ENCODE peak calls at places on chromosome 2, in ten cellular contexts. One of them, this sample, is unnamed.

GRCh38 chr2:44314354-44314753 is 39.1 kb downstream of the SLC3A1 start:
- DNase-seq in aorta: no peak
- DNase-seq in transverse colon: no peak
- DNase-seq in SJCRH30: no peak
- DNase-seq in lower lobe of right lung: no peak
- DNase-seq in GM23338: no peak
- DNase-seq in right atrium auricular region: no peak
- DNase-seq in PC-9: no peak
- DNase-seq in DND-41: no peak
- DNase-seq in breast epithelium: no peak
- DNase-seq in this sample: no peak

GRCh38 chr2:215604631-215605030 is 168.8 kb upstream of the FN1 start:
- DNase-seq in aorta: no peak
- DNase-seq in transverse colon: no peak
- DNase-seq in SJCRH30: no peak
- DNase-seq in lower lobe of right lung: no peak
- DNase-seq in GM23338: no peak
- DNase-seq in right atrium auricular region: no peak
- DNase-seq in PC-9: no peak
- DNase-seq in DND-41: no peak
- DNase-seq in breast epithelium: no peak
- DNase-seq in this sample: no peak

GRCh38 chr2:122960727-122961641 is 1064.1 kb upstream of the CNTNAP5 start:
- DNase-seq in aorta: no peak
- DNase-seq in transverse colon: no peak
- DNase-seq in SJCRH30: peak; percentile 44
- DNase-seq in lower lobe of right lung: no peak
- DNase-seq in GM23338: no peak
- DNase-seq in right atrium auricular region: no peak
- DNase-seq in PC-9: peak; percentile 70
- DNase-seq in DND-41: no peak
- DNase-seq in breast epithelium: no peak
- DNase-seq in this sample: no peak

GRCh38 chr2:23600336-23600735 is 215.4 kb downstream of the KLHL29 start:
- DNase-seq in aorta: no peak
- DNase-seq in transverse colon: no peak
- DNase-seq in SJCRH30: no peak
- DNase-seq in lower lobe of right lung: peak; percentile 14
- DNase-seq in GM23338: no peak
- DNase-seq in right atrium auricular region: no peak
- DNase-seq in PC-9: no peak
- DNase-seq in DND-41: no peak
- DNase-seq in breast epithelium: no peak
- DNase-seq in this sample: no peak

GRCh38 chr2:124267821-124268220 is 242.7 kb downstream of the CNTNAP5 start:
- DNase-seq in aorta: no peak
- DNase-seq in transverse colon: no peak
- DNase-seq in SJCRH30: no peak
- DNase-seq in lower lobe of right lung: no peak
- DNase-seq in GM23338: no peak
- DNase-seq in right atrium auricular region: no peak
- DNase-seq in PC-9: no peak
- DNase-seq in DND-41: no peak
- DNase-seq in breast epithelium: no peak
- DNase-seq in this sample: no peak

GRCh38 chr2:15243762-15244161 is 317.4 kb downstream of the NBAS start:
- DNase-seq in aorta: no peak
- DNase-seq in transverse colon: no peak
- DNase-seq in SJCRH30: peak; percentile 9
- DNase-seq in lower lobe of right lung: no peak
- DNase-seq in GM23338: no peak
- DNase-seq in right atrium auricular region: no peak
- DNase-seq in PC-9: no peak
- DNase-seq in DND-41: no peak
- DNase-seq in breast epithelium: no peak
- DNase-seq in this sample: no peak

GRCh38 chr2:168401048-168401556 is 55.0 kb upstream of the CERS6 start:
- DNase-seq in aorta: no peak
- DNase-seq in transverse colon: no peak
- DNase-seq in SJCRH30: no peak
- DNase-seq in lower lobe of right lung: no peak
- DNase-seq in GM23338: no peak
- DNase-seq in right atrium auricular region: no peak
- DNase-seq in PC-9: no peak
- DNase-seq in DND-41: no peak
- DNase-seq in breast epithelium: no peak
- DNase-seq in this sample: no peak

GRCh38 chr2:60439219-60439974 is 114.1 kb downstream of the BCL11A start:
- DNase-seq in aorta: peak; percentile 77
- DNase-seq in transverse colon: peak; percentile 62
- DNase-seq in SJCRH30: no peak
- DNase-seq in lower lobe of right lung: peak; percentile 70
- DNase-seq in GM23338: peak; percentile 70
- DNase-seq in right atrium auricular region: no peak
- DNase-seq in PC-9: no peak
- DNase-seq in DND-41: no peak
- DNase-seq in breast epithelium: no peak
- DNase-seq in this sample: no peak

GRCh38 chr2:79966882-79967281 is 337.7 kb downstream of the LRRTM1 start:
- DNase-seq in aorta: no peak
- DNase-seq in transverse colon: no peak
- DNase-seq in SJCRH30: no peak
- DNase-seq in lower lobe of right lung: no peak
- DNase-seq in GM23338: no peak
- DNase-seq in right atrium auricular region: no peak
- DNase-seq in PC-9: no peak
- DNase-seq in DND-41: no peak
- DNase-seq in breast epithelium: no peak
- DNase-seq in this sample: no peak

GRCh38 chr2:235133837-235134236 is 182.0 kb downstream of the SH3BP4 start:
- DNase-seq in aorta: no peak
- DNase-seq in transverse colon: no peak
- DNase-seq in SJCRH30: no peak
- DNase-seq in lower lobe of right lung: no peak
- DNase-seq in GM23338: no peak
- DNase-seq in right atrium auricular region: no peak
- DNase-seq in PC-9: no peak
- DNase-seq in DND-41: no peak
- DNase-seq in breast epithelium: no peak
- DNase-seq in this sample: no peak

GRCh38 chr2:156331572-156332451 is 709 bp downstream of the NR4A2 start:
- DNase-seq in aorta: peak; percentile 89
- DNase-seq in transverse colon: peak; percentile 74
- DNase-seq in SJCRH30: peak; percentile 31
- DNase-seq in lower lobe of right lung: peak; percentile 86
- DNase-seq in GM23338: peak; percentile 77
- DNase-seq in right atrium auricular region: peak; percentile 93
- DNase-seq in PC-9: peak; percentile 70
- DNase-seq in DND-41: peak; percentile 35
- DNase-seq in breast epithelium: peak; percentile 82
- DNase-seq in this sample: no peak

GRCh38 chr2:236971131-236971850 is 114.4 kb upstream of the COPS8 start:
- DNase-seq in aorta: no peak
- DNase-seq in transverse colon: no peak
- DNase-seq in SJCRH30: peak; percentile 42
- DNase-seq in lower lobe of right lung: peak; percentile 81
- DNase-seq in GM23338: no peak
- DNase-seq in right atrium auricular region: peak; percentile 70
- DNase-seq in PC-9: no peak
- DNase-seq in DND-41: no peak
- DNase-seq in breast epithelium: no peak
- DNase-seq in this sample: no peak

GRCh38 chr2:148999451-148999891 is 39.0 kb upstream of the LYPD6B start:
- DNase-seq in aorta: no peak
- DNase-seq in transverse colon: peak; percentile 49
- DNase-seq in SJCRH30: no peak
- DNase-seq in lower lobe of right lung: no peak
- DNase-seq in GM23338: peak; percentile 55
- DNase-seq in right atrium auricular region: no peak
- DNase-seq in PC-9: no peak
- DNase-seq in DND-41: no peak
- DNase-seq in breast epithelium: no peak
- DNase-seq in this sample: no peak

GRCh38 chr2:126880825-126881224 is 17.9 kb upstream of the TEX51 start:
- DNase-seq in aorta: no peak
- DNase-seq in transverse colon: no peak
- DNase-seq in SJCRH30: no peak
- DNase-seq in lower lobe of right lung: no peak
- DNase-seq in GM23338: no peak
- DNase-seq in right atrium auricular region: no peak
- DNase-seq in PC-9: no peak
- DNase-seq in DND-41: no peak
- DNase-seq in breast epithelium: no peak
- DNase-seq in this sample: no peak

GRCh38 chr2:182852090-182852489 is 14.3 kb downstream of the FRZB start:
- DNase-seq in aorta: no peak
- DNase-seq in transverse colon: no peak
- DNase-seq in SJCRH30: peak; percentile 57
- DNase-seq in lower lobe of right lung: no peak
- DNase-seq in GM23338: peak; percentile 13
- DNase-seq in right atrium auricular region: no peak
- DNase-seq in PC-9: peak; percentile 34
- DNase-seq in DND-41: no peak
- DNase-seq in breast epithelium: no peak
- DNase-seq in this sample: no peak
- H3K27ac ChIP-seq in aorta: peak overlapping the region; percentile 25
- H3K27ac ChIP-seq in transverse colon: no peak overlapping the region
- H3K27ac ChIP-seq in SJCRH30: no peak overlapping the region
- H3K27ac ChIP-seq in lower lobe of right lung: no peak overlapping the region
- H3K27ac ChIP-seq in GM23338: no peak overlapping the region
- H3K27ac ChIP-seq in right atrium auricular region: no peak overlapping the region
- H3K27ac ChIP-seq in PC-9: no peak overlapping the region
- H3K27ac ChIP-seq in DND-41: no peak overlapping the region
- H3K27ac ChIP-seq in breast epithelium: no peak overlapping the region
- H3K27ac ChIP-seq in this sample: no peak overlapping the region

GRCh38 chr2:217248312-217248935 is 388.6 kb upstream of the TNP1 start:
- DNase-seq in aorta: peak; percentile 80
- DNase-seq in transverse colon: peak; percentile 50
- DNase-seq in SJCRH30: peak; percentile 94
- DNase-seq in lower lobe of right lung: peak; percentile 59
- DNase-seq in GM23338: peak; percentile 14
- DNase-seq in right atrium auricular region: no peak
- DNase-seq in PC-9: no peak
- DNase-seq in DND-41: peak; percentile 32
- DNase-seq in breast epithelium: peak; percentile 63
- DNase-seq in this sample: no peak
- H3K4me3 ChIP-seq in aorta: no peak overlapping the region
- H3K4me3 ChIP-seq in transverse colon: no peak overlapping the region
- H3K4me3 ChIP-seq in SJCRH30: peak overlapping the region; percentile 35
- H3K4me3 ChIP-seq in lower lobe of right lung: no peak overlapping the region
- H3K4me3 ChIP-seq in GM23338: no peak overlapping the region
- H3K4me3 ChIP-seq in right atrium auricular region: no peak overlapping the region
- H3K4me3 ChIP-seq in PC-9: no peak overlapping the region
- H3K4me3 ChIP-seq in DND-41: no peak overlapping the region
- H3K4me3 ChIP-seq in breast epithelium: peak overlapping the region; percentile 55
- H3K4me3 ChIP-seq in this sample: no peak overlapping the region

DNA sequence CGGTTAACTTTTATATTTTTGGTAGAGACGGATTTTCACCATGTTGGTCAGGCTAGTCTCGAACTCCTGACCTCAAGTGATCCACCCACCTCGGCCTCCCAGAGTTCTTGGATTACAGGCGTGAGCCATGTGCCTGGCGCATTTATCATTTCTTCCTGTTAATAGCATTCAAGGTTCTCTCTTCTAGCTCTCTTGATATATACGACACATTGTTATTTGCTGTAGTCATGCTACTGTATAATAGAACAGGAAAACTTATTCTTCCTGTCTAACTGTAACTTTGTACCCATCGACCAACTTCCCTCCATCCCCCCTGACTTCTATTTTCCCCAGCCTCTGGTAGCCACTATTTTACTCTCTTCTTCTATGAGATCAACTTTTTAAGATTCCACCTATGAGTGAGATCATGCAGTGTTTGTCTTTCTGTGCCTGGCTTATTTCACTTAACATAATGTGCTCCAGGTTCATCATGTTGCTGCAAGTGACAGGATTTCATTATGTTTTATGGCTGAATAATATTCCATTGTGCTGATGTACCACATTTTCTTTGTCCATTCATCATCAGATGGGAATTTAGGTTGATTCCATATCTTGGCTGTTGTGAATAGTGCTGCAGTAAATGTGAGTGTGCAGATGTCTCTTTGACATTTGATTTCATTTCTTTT is 205.0 kb downstream of the PRKCE start:
- DNase-seq in aorta: no peak
- DNase-seq in transverse colon: no peak
- DNase-seq in SJCRH30: no peak
- DNase-seq in lower lobe of right lung: no peak
- DNase-seq in GM23338: no peak
- DNase-seq in right atrium auricular region: no peak
- DNase-seq in PC-9: no peak
- DNase-seq in DND-41: no peak
- DNase-seq in breast epithelium: no peak
- DNase-seq in this sample: no peak
- H3K27ac ChIP-seq in aorta: no peak overlapping the region
- H3K27ac ChIP-seq in transverse colon: peak overlapping the region; percentile 42
- H3K27ac ChIP-seq in SJCRH30: no peak overlapping the region
- H3K27ac ChIP-seq in lower lobe of right lung: no peak overlapping the region
- H3K27ac ChIP-seq in GM23338: no peak overlapping the region
- H3K27ac ChIP-seq in right atrium auricular region: no peak overlapping the region
- H3K27ac ChIP-seq in PC-9: no peak overlapping the region
- H3K27ac ChIP-seq in DND-41: peak overlapping the region; percentile 25
- H3K27ac ChIP-seq in breast epithelium: no peak overlapping the region
- H3K27ac ChIP-seq in this sample: no peak overlapping the region

GRCh38 chr2:6771539-6772365 is 94.0 kb downstream of the CMPK2 start:
- DNase-seq in aorta: no peak
- DNase-seq in transverse colon: no peak
- DNase-seq in SJCRH30: no peak
- DNase-seq in lower lobe of right lung: no peak
- DNase-seq in GM23338: peak; percentile 41
- DNase-seq in right atrium auricular region: no peak
- DNase-seq in PC-9: no peak
- DNase-seq in DND-41: no peak
- DNase-seq in breast epithelium: no peak
- DNase-seq in this sample: no peak

GRCh38 chr2:6773694-6774044 is 92.0 kb downstream of the CMPK2 start:
- DNase-seq in aorta: no peak
- DNase-seq in transverse colon: no peak
- DNase-seq in SJCRH30: no peak
- DNase-seq in lower lobe of right lung: no peak
- DNase-seq in GM23338: no peak
- DNase-seq in right atrium auricular region: no peak
- DNase-seq in PC-9: no peak
- DNase-seq in DND-41: no peak
- DNase-seq in breast epithelium: no peak
- DNase-seq in this sample: no peak

GRCh38 chr2:6772366-6772710 is 93.4 kb downstream of the CMPK2 start:
- DNase-seq in aorta: no peak
- DNase-seq in transverse colon: no peak
- DNase-seq in SJCRH30: peak; percentile 27
- DNase-seq in lower lobe of right lung: no peak
- DNase-seq in GM23338: peak; percentile 58
- DNase-seq in right atrium auricular region: no peak
- DNase-seq in PC-9: no peak
- DNase-seq in DND-41: no peak
- DNase-seq in breast epithelium: no peak
- DNase-seq in this sample: no peak

GRCh38 chr2:6776125-6776524 is 89.6 kb downstream of the CMPK2 start:
- DNase-seq in aorta: no peak
- DNase-seq in transverse colon: no peak
- DNase-seq in SJCRH30: no peak
- DNase-seq in lower lobe of right lung: no peak
- DNase-seq in GM23338: no peak
- DNase-seq in right atrium auricular region: no peak
- DNase-seq in PC-9: no peak
- DNase-seq in DND-41: no peak
- DNase-seq in breast epithelium: no peak
- DNase-seq in this sample: no peak

GRCh38 chr2:6773007-6773693 is 92.6 kb downstream of the CMPK2 start:
- DNase-seq in aorta: peak; percentile 56
- DNase-seq in transverse colon: peak; percentile 58
- DNase-seq in SJCRH30: peak; percentile 33
- DNase-seq in lower lobe of right lung: peak; percentile 73
- DNase-seq in GM23338: peak; percentile 88
- DNase-seq in right atrium auricular region: no peak
- DNase-seq in PC-9: no peak
- DNase-seq in DND-41: peak; percentile 79
- DNase-seq in breast epithelium: peak; percentile 64
- DNase-seq in this sample: peak; percentile 38
- H3K4me3 ChIP-seq in aorta: no peak overlapping the region
- H3K4me3 ChIP-seq in transverse colon: no peak overlapping the region
- H3K4me3 ChIP-seq in SJCRH30: peak overlapping the region; percentile 6
- H3K4me3 ChIP-seq in lower lobe of right lung: peak overlapping the region; percentile 29
- H3K4me3 ChIP-seq in GM23338: peak overlapping the region; percentile 43
- H3K4me3 ChIP-seq in right atrium auricular region: no peak overlapping the region
- H3K4me3 ChIP-seq in PC-9: no peak overlapping the region
- H3K4me3 ChIP-seq in DND-41: no peak overlapping the region
- H3K4me3 ChIP-seq in breast epithelium: peak overlapping the region; percentile 19
- H3K4me3 ChIP-seq in this sample: no peak overlapping the region